ENCODE peak calls at places on chromosomes 12 and 14, in four cellular contexts. V, G, W and D are unnamed samples.

GRCh38 chr12:107318804-107319535 is 225.6 kb upstream of the CRY1 start:
- DNase-seq in V (no peak), G (peak), W (peak), D (peak)

GRCh38 chr14:93234798-93235197 is 27.7 kb downstream of the UBR7 start:
- DNase-seq in V (no peak), G (no peak), W (peak), D (peak)

GRCh38 chr12:109687250-109687649 is 26.4 kb upstream of the FAM222A start:
- DNase-seq in V (no peak), G (no peak), W (no peak), D (no peak)

GRCh38 chr14:58626441-58626840 is 11.3 kb upstream of the DACT1 start:
- DNase-seq in V (no peak), G (peak), W (peak), D (no peak)

GRCh38 chr12:57609781-57610552 is 1.3 kb upstream of the ARHGEF25 start:
- DNase-seq in V (no peak), G (no peak), W (no peak), D (no peak)

GRCh38 chr12:89353823-89354629 is 1.7 kb upstream of the DUSP6 start:
- DNase-seq in V (no peak), G (peak), W (peak), D (peak)

GRCh38 chr14:95140060-95140858 is 17.1 kb downstream of the DICER1 start:
- DNase-seq in V (no peak), G (peak), W (peak), D (no peak)

GRCh38 chr14:61586539-61587396 is 108.5 kb upstream of the HIF1A start:
- DNase-seq in V (no peak), G (peak), W (peak), D (peak)

GRCh38 chr14:24861083-24861630 is 188.8 kb downstream of the STXBP6 start:
- DNase-seq in V (no peak), G (peak), W (peak), D (peak)

GRCh38 chr12:26068503-26068902 is 56.3 kb downstream of the BHLHE41 start:
- DNase-seq in V (no peak), G (no peak), W (no peak), D (no peak)

GRCh38 chr12:114123108-114123507 is 157.0 kb upstream of the RBM19 start:
- DNase-seq in V (no peak), G (no peak), W (no peak), D (no peak)

GRCh38 chr14:56136571-56137498 is 18.6 kb downstream of the PELI2 start:
- DNase-seq in V (no peak), G (no peak), W (peak), D (no peak)

GRCh38 chr12:37545759-37546158 is 770.8 kb upstream of the ALG10B start:
- DNase-seq in V (no peak), G (no peak), W (no peak), D (no peak)

GRCh38 chr14:61319706-61320105 is 1.7 kb upstream of the PRKCH start:
- DNase-seq in V (no peak), G (no peak), W (no peak), D (no peak)

GRCh38 chr14:22748691-22749090 is 17.8 kb upstream of the OXA1L start:
- DNase-seq in V (no peak), G (no peak), W (no peak), D (no peak)

GRCh38 chr12:103495783-103496456 is at the start of gene C12orf42:
- DNase-seq in V (no peak), G (peak), W (no peak), D (no peak)

GRCh38 chr12:111799758-111800157 is 33.0 kb downstream of the ALDH2 start:
- DNase-seq in V (no peak), G (no peak), W (no peak), D (no peak)

GRCh38 chr14:64465856-64466554 is 706 bp downstream of the AKAP5 start:
- DNase-seq in V (peak), G (peak), W (peak), D (peak)

GRCh38 chr12:65648461-65648860 is 175.8 kb upstream of the HMGA2 start:
- DNase-seq in V (no peak), G (no peak), W (peak), D (no peak)
- H3K27ac ChIP-seq in V (no peak), G (peak), W (peak), D (peak)

GRCh38 chr12:2785017-2785416 is 9.8 kb upstream of the FKBP4 start:
- DNase-seq in V (no peak), G (peak), W (no peak), D (no peak)
- H3K27ac ChIP-seq in V (no peak), G (no peak), W (no peak), D (no peak)

GRCh38 chr12:466039-466438 is 6.3 kb downstream of the B4GALNT3 start:
- DNase-seq in V (no peak), G (no peak), W (no peak), D (no peak)
- H3K27ac ChIP-seq in V (no peak), G (no peak), W (no peak), D (no peak)

DNA sequence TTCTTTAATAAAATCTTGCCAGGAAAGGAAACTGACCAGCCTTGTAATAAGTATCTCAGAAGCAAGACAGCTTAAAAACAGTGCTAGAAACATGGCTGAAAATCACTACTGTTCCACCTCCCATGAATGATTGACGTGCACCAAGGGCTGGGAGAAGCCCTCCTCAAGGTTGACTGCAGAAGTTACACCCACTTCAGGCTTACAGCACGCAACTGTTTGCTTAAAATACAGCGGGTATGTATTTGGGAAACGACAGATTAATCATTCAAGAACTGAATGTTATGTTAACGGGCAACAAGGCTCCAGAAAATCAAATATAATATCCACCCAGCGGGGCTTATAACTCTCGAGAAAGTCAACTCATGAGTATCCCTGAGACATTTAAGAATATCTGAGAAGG is 22.1 kb downstream of the PRKD1 start:
- DNase-seq in V (no peak), G (no peak), W (no peak), D (no peak)
- H3K27ac ChIP-seq in V (no peak), G (no peak), W (no peak), D (no peak)

DNA sequence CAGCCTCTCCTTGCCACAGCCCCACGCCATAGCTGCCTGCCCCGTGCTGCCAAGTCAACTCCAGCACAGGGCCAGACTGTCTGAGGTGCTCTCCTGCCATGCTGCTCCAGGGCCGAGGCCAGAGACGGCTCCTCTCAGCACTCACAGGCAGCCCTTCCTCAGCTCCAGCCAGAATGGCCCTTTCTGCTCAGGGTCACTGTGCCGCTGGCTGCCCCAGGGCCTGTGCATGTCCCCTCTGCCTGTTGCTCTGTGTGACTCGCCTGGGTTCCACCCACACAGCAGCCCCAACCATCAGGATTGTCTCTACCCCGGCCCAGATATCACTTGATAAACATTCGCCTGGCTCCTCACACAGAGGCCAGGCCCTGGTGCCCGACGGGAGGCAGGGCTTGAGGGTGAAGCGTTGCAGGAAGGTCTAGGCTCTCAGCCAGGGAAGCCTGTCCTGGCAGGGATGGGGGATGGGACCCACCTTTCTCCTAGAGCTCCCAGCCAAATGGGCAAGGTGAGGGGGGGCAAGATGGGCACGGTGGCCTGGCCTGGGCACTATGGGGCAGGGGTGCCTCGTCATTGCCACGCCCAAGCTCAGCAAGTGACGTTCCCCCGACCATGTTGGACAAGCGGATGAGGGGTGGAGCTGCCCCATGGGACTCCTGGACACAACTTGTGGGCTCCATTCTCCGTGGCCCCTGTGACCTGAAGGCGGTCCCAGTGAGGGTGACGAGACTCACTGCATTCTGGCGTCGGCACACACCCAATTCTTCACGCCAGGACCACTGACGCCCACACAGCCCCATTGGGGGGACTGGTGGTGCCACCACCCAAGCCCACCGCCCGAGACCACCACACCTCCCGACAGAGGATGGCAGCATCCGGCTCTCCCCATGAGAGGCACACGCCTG is 27.4 kb upstream of the BTBD6 start:
- DNase-seq in V (no peak), G (no peak), W (no peak), D (no peak)
- H3K27ac ChIP-seq in V (no peak), G (no peak), W (no peak), D (no peak)

GRCh38 chr14:68153275-68153674 is 333.7 kb downstream of the RAD51B start:
- DNase-seq in V (no peak), G (no peak), W (no peak), D (no peak)
- H3K27ac ChIP-seq in V (no peak), G (no peak), W (no peak), D (no peak)

DNA sequence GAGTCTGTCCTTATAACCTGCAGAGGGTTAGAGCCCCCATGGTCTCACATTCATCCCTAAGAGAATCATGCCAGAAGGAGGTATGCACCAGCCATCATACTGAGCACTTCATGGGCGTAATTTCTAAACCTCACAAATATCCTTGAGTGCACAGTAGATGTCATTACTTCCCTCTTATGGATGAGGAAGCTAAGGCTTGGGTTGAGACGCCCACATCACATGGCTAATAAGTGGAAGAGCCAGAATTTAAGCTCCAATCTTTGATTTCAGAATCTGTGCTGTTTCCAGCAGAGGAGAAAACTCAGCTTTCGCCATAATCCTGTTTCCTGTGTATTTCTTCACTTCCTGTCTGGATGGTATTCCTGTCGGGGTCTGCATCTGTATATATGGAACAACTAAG is 5.0 kb downstream of the ISCU start:
- DNase-seq in V (no peak), G (peak), W (no peak), D (no peak)
- H3K27ac ChIP-seq in V (peak), G (peak), W (no peak), D (no peak)